ENCODE peak calls at places on chromosome 19, in ten cellular contexts. One of them, this sample, is unnamed.
A peak's percentile ranks its signal among the peaks of the same experiment; 100 is the strongest.

GRCh38 chr19:9885077-9885552 is 50.0 kb downstream of the PIN1 start:
- DNase-seq in heart right ventricle: peak; percentile 28
- DNase-seq in adrenal gland: no peak
- DNase-seq in HFF-Myc: no peak
- DNase-seq in tibial artery: no peak
- DNase-seq in lower lobe of right lung: no peak
- DNase-seq in AG04450: no peak
- DNase-seq in endothelial cell: peak; percentile 9
- DNase-seq in cardiac fibroblast: peak; percentile 54
- DNase-seq in MM.1S: no peak
- DNase-seq in this sample: no peak

GRCh38 chr19:41895745-41896580 is 13.0 kb downstream of the ARHGEF1 start:
- DNase-seq in heart right ventricle: no peak
- DNase-seq in adrenal gland: no peak
- DNase-seq in HFF-Myc: no peak
- DNase-seq in tibial artery: no peak
- DNase-seq in lower lobe of right lung: no peak
- DNase-seq in AG04450: no peak
- DNase-seq in endothelial cell: no peak
- DNase-seq in cardiac fibroblast: no peak
- DNase-seq in MM.1S: no peak
- DNase-seq in this sample: no peak

GRCh38 chr19:55113570-55114039 is 3.8 kb downstream of the PPP1R12C start:
- DNase-seq in heart right ventricle: peak; percentile 85
- DNase-seq in adrenal gland: peak; percentile 66
- DNase-seq in HFF-Myc: peak; percentile 82
- DNase-seq in tibial artery: peak; percentile 97
- DNase-seq in lower lobe of right lung: peak; percentile 81
- DNase-seq in AG04450: peak; percentile 84
- DNase-seq in endothelial cell: peak; percentile 77
- DNase-seq in cardiac fibroblast: peak; percentile 90
- DNase-seq in MM.1S: no peak
- DNase-seq in this sample: no peak

GRCh38 chr19:39684283-39684682 is 20.0 kb upstream of the LGALS14 start:
- DNase-seq in heart right ventricle: no peak
- DNase-seq in adrenal gland: no peak
- DNase-seq in HFF-Myc: no peak
- DNase-seq in tibial artery: no peak
- DNase-seq in lower lobe of right lung: no peak
- DNase-seq in AG04450: no peak
- DNase-seq in endothelial cell: no peak
- DNase-seq in cardiac fibroblast: no peak
- DNase-seq in MM.1S: no peak
- DNase-seq in this sample: no peak

GRCh38 chr19:34067861-34068271 is 104.4 kb upstream of the LSM14A start:
- DNase-seq in heart right ventricle: no peak
- DNase-seq in adrenal gland: no peak
- DNase-seq in HFF-Myc: no peak
- DNase-seq in tibial artery: no peak
- DNase-seq in lower lobe of right lung: no peak
- DNase-seq in AG04450: no peak
- DNase-seq in endothelial cell: no peak
- DNase-seq in cardiac fibroblast: peak; percentile 9
- DNase-seq in MM.1S: no peak
- DNase-seq in this sample: no peak

GRCh38 chr19:14383556-14383897 is 2.3 kb downstream of the ADGRE5 start:
- DNase-seq in heart right ventricle: peak; percentile 42
- DNase-seq in adrenal gland: no peak
- DNase-seq in HFF-Myc: no peak
- DNase-seq in tibial artery: no peak
- DNase-seq in lower lobe of right lung: no peak
- DNase-seq in AG04450: no peak
- DNase-seq in endothelial cell: no peak
- DNase-seq in cardiac fibroblast: peak; percentile 44
- DNase-seq in MM.1S: no peak
- DNase-seq in this sample: no peak

GRCh38 chr19:51166846-51167490 is 24.9 kb downstream of the SIGLEC7 start:
- DNase-seq in heart right ventricle: no peak
- DNase-seq in adrenal gland: no peak
- DNase-seq in HFF-Myc: no peak
- DNase-seq in tibial artery: no peak
- DNase-seq in lower lobe of right lung: peak; percentile 66
- DNase-seq in AG04450: no peak
- DNase-seq in endothelial cell: no peak
- DNase-seq in cardiac fibroblast: no peak
- DNase-seq in MM.1S: no peak
- DNase-seq in this sample: no peak

GRCh38 chr19:39413269-39413902 is 917 bp downstream of the PLEKHG2 start:
- DNase-seq in heart right ventricle: peak; percentile 81
- DNase-seq in adrenal gland: peak; percentile 59
- DNase-seq in HFF-Myc: no peak
- DNase-seq in tibial artery: peak; percentile 92
- DNase-seq in lower lobe of right lung: peak; percentile 69
- DNase-seq in AG04450: no peak
- DNase-seq in endothelial cell: peak; percentile 70
- DNase-seq in cardiac fibroblast: peak; percentile 57
- DNase-seq in MM.1S: no peak
- DNase-seq in this sample: peak; percentile 48

GRCh38 chr19:34351382-34351802 is 13.6 kb upstream of the GPI start:
- DNase-seq in heart right ventricle: no peak
- DNase-seq in adrenal gland: no peak
- DNase-seq in HFF-Myc: no peak
- DNase-seq in tibial artery: no peak
- DNase-seq in lower lobe of right lung: no peak
- DNase-seq in AG04450: no peak
- DNase-seq in endothelial cell: no peak
- DNase-seq in cardiac fibroblast: no peak
- DNase-seq in MM.1S: no peak
- DNase-seq in this sample: no peak

GRCh38 chr19:7887408-7888144 is 734 bp upstream of the LRRC8E start:
- DNase-seq in heart right ventricle: no peak
- DNase-seq in adrenal gland: no peak
- DNase-seq in HFF-Myc: no peak
- DNase-seq in tibial artery: no peak
- DNase-seq in lower lobe of right lung: no peak
- DNase-seq in AG04450: no peak
- DNase-seq in endothelial cell: no peak
- DNase-seq in cardiac fibroblast: no peak
- DNase-seq in MM.1S: no peak
- DNase-seq in this sample: no peak

GRCh38 chr19:45492627-45493470 is 4.0 kb downstream of the RTN2 start:
- DNase-seq in heart right ventricle: peak; percentile 65
- DNase-seq in adrenal gland: no peak
- DNase-seq in HFF-Myc: no peak
- DNase-seq in tibial artery: peak; percentile 79
- DNase-seq in lower lobe of right lung: no peak
- DNase-seq in AG04450: no peak
- DNase-seq in endothelial cell: peak; percentile 47
- DNase-seq in cardiac fibroblast: peak; percentile 66
- DNase-seq in MM.1S: no peak
- DNase-seq in this sample: no peak

GRCh38 chr19:6032827-6033226 is 54.9 kb upstream of the RANBP3 start:
- DNase-seq in heart right ventricle: no peak
- DNase-seq in adrenal gland: no peak
- DNase-seq in HFF-Myc: no peak
- DNase-seq in tibial artery: peak; percentile 38
- DNase-seq in lower lobe of right lung: peak; percentile 20
- DNase-seq in AG04450: no peak
- DNase-seq in endothelial cell: no peak
- DNase-seq in cardiac fibroblast: no peak
- DNase-seq in MM.1S: no peak
- DNase-seq in this sample: no peak
- TF ChIP-seq CTCF in heart right ventricle: no peak
- TF ChIP-seq CTCF in adrenal gland: no peak
- TF ChIP-seq CTCF in HFF-Myc: no peak
- TF ChIP-seq CTCF in tibial artery: no peak
- TF ChIP-seq CTCF in lower lobe of right lung: no peak
- TF ChIP-seq CTCF in AG04450: no peak
- TF ChIP-seq CTCF in endothelial cell: no peak
- TF ChIP-seq CTCF in cardiac fibroblast: no peak
- TF ChIP-seq CTCF in MM.1S: no peak
- TF ChIP-seq CTCF in this sample: no peak

DNA sequence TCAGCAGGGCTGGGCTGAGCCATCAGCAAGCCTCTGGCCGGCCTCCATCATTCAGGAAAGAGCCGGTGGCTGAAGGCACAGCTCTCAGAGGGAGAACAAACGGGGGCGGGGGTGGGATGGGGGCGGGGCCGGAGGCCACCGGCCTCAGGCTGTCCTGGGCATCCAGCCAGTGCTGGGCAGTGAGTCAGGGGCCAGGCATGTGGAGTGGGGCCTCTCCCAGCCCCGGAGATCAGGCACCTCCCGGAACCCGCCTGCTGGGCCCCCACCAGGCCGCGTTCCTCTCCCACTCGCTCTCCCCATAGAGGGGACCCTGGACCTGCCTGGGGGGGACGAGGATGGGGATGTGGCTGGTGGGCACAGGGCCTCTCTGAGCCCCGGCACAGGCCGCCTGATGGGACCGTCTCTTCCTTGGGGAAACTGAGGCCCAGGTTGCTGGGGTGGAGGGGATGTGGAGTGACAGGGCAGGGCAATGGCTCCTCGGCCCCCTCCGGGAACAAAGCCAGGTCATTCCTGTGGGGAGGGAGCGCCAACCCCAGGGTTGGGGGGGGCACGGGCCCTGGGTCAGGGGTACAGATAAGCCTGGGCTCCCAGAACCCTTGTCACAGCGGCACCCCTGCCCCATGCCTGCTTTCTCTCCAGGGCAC is 12.9 kb downstream of the SPC24 start:
- DNase-seq in heart right ventricle: peak; percentile 95
- DNase-seq in adrenal gland: peak; percentile 93
- DNase-seq in HFF-Myc: peak; percentile 82
- DNase-seq in tibial artery: peak; percentile 97
- DNase-seq in lower lobe of right lung: peak; percentile 92
- DNase-seq in AG04450: peak; percentile 92
- DNase-seq in endothelial cell: peak; percentile 71
- DNase-seq in cardiac fibroblast: peak; percentile 96
- DNase-seq in MM.1S: no peak
- DNase-seq in this sample: no peak
- TF ChIP-seq CTCF in heart right ventricle: no peak
- TF ChIP-seq CTCF in adrenal gland: no peak
- TF ChIP-seq CTCF in HFF-Myc: no peak
- TF ChIP-seq CTCF in tibial artery: no peak
- TF ChIP-seq CTCF in lower lobe of right lung: no peak
- TF ChIP-seq CTCF in AG04450: no peak
- TF ChIP-seq CTCF in endothelial cell: no peak
- TF ChIP-seq CTCF in cardiac fibroblast: peak; percentile 2
- TF ChIP-seq CTCF in MM.1S: no peak
- TF ChIP-seq CTCF in this sample: no peak

DNA sequence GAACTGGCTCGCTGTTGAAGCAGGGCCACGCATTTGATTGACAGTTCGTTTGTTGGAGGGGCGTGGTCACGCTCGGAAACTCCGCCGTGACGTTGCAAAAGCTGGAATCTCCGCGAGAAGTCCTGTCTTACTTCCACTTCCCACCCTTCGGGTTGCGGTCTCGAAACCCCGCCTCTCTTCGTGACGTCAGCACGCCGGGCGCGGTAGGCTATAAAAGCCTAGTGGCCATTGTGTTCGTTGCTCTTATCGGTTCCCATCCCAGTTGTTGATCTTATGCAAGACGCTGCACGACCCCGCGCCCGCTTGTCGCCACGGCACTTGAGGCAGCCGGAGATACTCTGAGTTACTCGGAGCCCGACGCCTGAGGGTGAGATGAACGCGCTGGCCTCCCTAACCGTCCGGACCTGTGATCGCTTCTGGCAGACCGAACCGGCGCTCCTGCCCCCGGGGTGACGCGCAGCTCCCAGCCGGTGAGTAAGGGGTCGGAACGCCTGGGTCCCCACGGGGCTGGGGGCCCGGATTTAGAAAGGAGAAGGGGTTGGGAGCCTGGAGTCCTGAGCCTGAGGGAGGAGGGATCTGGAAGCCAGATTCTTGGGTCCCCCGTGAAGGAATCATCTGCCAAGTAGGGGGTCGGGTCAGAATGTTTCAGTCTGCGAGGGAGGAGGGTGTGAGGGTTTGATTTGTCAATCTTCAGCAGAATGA is at the start of gene PPP1R15A:
- DNase-seq in heart right ventricle: peak; percentile 98
- DNase-seq in adrenal gland: peak; percentile 98
- DNase-seq in HFF-Myc: peak; percentile 94
- DNase-seq in tibial artery: peak; percentile 99
- DNase-seq in lower lobe of right lung: peak; percentile 97
- DNase-seq in AG04450: peak; percentile 96
- DNase-seq in endothelial cell: peak; percentile 99
- DNase-seq in cardiac fibroblast: peak; percentile 99
- DNase-seq in MM.1S: peak; percentile 96
- DNase-seq in this sample: peak; percentile 99
- TF ChIP-seq CTCF in heart right ventricle: no peak
- TF ChIP-seq CTCF in adrenal gland: peak; percentile 24
- TF ChIP-seq CTCF in HFF-Myc: no peak
- TF ChIP-seq CTCF in tibial artery: no peak
- TF ChIP-seq CTCF in lower lobe of right lung: peak; percentile 15
- TF ChIP-seq CTCF in AG04450: no peak
- TF ChIP-seq CTCF in endothelial cell: no peak
- TF ChIP-seq CTCF in cardiac fibroblast: no peak
- TF ChIP-seq CTCF in MM.1S: no peak
- TF ChIP-seq CTCF in this sample: no peak

GRCh38 chr19:4633140-4633967 is 6.0 kb upstream of the TNFAIP8L1 start:
- DNase-seq in heart right ventricle: peak; percentile 61
- DNase-seq in adrenal gland: peak; percentile 64
- DNase-seq in HFF-Myc: peak; percentile 53
- DNase-seq in tibial artery: no peak
- DNase-seq in lower lobe of right lung: peak; percentile 77
- DNase-seq in AG04450: peak; percentile 57
- DNase-seq in endothelial cell: peak; percentile 73
- DNase-seq in cardiac fibroblast: peak; percentile 90
- DNase-seq in MM.1S: peak; percentile 60
- DNase-seq in this sample: peak; percentile 32
- TF ChIP-seq CTCF in heart right ventricle: peak; percentile 72
- TF ChIP-seq CTCF in adrenal gland: peak; percentile 81
- TF ChIP-seq CTCF in HFF-Myc: peak; percentile 92
- TF ChIP-seq CTCF in tibial artery: peak; percentile 54
- TF ChIP-seq CTCF in lower lobe of right lung: peak; percentile 77
- TF ChIP-seq CTCF in AG04450: peak; percentile 87
- TF ChIP-seq CTCF in endothelial cell: peak; percentile 73
- TF ChIP-seq CTCF in cardiac fibroblast: peak; percentile 98
- TF ChIP-seq CTCF in MM.1S: peak; percentile 95
- TF ChIP-seq CTCF in this sample: no peak

DNA sequence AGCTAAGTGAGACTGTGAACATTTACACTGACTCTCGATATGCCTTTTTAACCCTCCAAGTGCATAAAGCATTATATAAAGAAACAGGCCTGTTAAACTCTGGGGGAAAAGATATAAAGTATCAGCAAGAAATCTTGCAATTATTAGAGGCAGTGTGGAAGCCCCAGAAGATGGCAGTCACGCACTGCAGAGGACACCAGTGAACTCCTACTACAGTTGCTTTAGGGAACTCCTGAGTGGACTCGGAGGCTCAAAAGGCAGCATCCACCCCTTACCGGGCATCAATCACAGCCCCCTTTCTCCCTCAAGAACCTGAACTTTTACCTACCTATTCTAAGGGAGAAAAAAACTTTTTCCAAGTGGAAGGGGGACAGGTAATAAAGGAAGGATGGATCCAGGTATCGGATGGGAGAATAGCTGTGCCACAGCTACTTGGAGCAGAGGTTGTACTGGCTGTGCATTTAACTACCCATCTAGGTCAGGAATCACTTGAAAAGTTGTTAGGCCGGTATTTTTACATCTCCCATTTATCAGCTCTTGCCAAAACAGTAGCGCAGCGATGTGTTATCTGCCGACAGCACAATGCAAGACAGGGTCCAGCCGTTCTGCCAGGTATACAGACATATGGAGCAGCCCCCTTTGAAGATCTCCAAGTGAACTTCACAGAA is 80.1 kb downstream of the ZNF486 start:
- DNase-seq in heart right ventricle: peak; percentile 35
- DNase-seq in adrenal gland: peak; percentile 47
- DNase-seq in HFF-Myc: no peak
- DNase-seq in tibial artery: no peak
- DNase-seq in lower lobe of right lung: no peak
- DNase-seq in AG04450: no peak
- DNase-seq in endothelial cell: peak; percentile 45
- DNase-seq in cardiac fibroblast: peak; percentile 34
- DNase-seq in MM.1S: no peak
- DNase-seq in this sample: no peak
- TF ChIP-seq CTCF in heart right ventricle: peak; percentile 40
- TF ChIP-seq CTCF in adrenal gland: peak; percentile 59
- TF ChIP-seq CTCF in HFF-Myc: no peak
- TF ChIP-seq CTCF in tibial artery: peak; percentile 39
- TF ChIP-seq CTCF in lower lobe of right lung: peak; percentile 52
- TF ChIP-seq CTCF in AG04450: peak; percentile 38
- TF ChIP-seq CTCF in endothelial cell: no peak
- TF ChIP-seq CTCF in cardiac fibroblast: peak; percentile 47
- TF ChIP-seq CTCF in MM.1S: peak; percentile 26
- TF ChIP-seq CTCF in this sample: no peak

This sample was measured in activated B cell treated with CpG ODN at 0.5 μM for 24 hours.